ENCODE peak calls at places on chromosome 21, in four cellular contexts. One of them, this sample, is unnamed.

GRCh38 chr21:34284613-34285160 is 79.1 kb upstream of the KCNE2 start:
- DNase-seq in astrocyte: no peak
- DNase-seq in neuronal stem cell: no peak
- DNase-seq in DND-41: no peak
- DNase-seq in this sample: no peak

GRCh38 chr21:25080161-25080560 is 527.1 kb downstream of the MRPL39 start:
- DNase-seq in astrocyte: peak; percentile 85
- DNase-seq in neuronal stem cell: no peak
- DNase-seq in DND-41: no peak
- DNase-seq in this sample: no peak

GRCh38 chr21:28938726-28939125 is 54.0 kb downstream of the LTN1 start:
- DNase-seq in astrocyte: no peak
- DNase-seq in neuronal stem cell: no peak
- DNase-seq in DND-41: no peak
- DNase-seq in this sample: no peak

GRCh38 chr21:43355196-43355924 is 71.6 kb downstream of the SIK1 start:
- DNase-seq in astrocyte: no peak
- DNase-seq in neuronal stem cell: no peak
- DNase-seq in DND-41: no peak
- DNase-seq in this sample: no peak

GRCh38 chr21:43609501-43610340 is 49.6 kb downstream of the HSF2BP start:
- DNase-seq in astrocyte: peak; percentile 80
- DNase-seq in neuronal stem cell: no peak
- DNase-seq in DND-41: no peak
- DNase-seq in this sample: no peak

GRCh38 chr21:26448751-26449150 is 124.3 kb downstream of the CYYR1 start:
- DNase-seq in astrocyte: no peak
- DNase-seq in neuronal stem cell: no peak
- DNase-seq in DND-41: no peak
- DNase-seq in this sample: no peak

GRCh38 chr21:33901421-33902288 is 13.9 kb downstream of the ATP5PO start:
- DNase-seq in astrocyte: peak; percentile 56
- DNase-seq in neuronal stem cell: no peak
- DNase-seq in DND-41: peak; percentile 40
- DNase-seq in this sample: peak; percentile 43

GRCh38 chr21:38468989-38469388 is 29.3 kb downstream of the ERG start:
- DNase-seq in astrocyte: no peak
- DNase-seq in neuronal stem cell: no peak
- DNase-seq in DND-41: no peak
- DNase-seq in this sample: no peak

GRCh38 chr21:27190601-27191000 is 223.7 kb upstream of the ADAMTS5 start:
- DNase-seq in astrocyte: peak; percentile 57
- DNase-seq in neuronal stem cell: no peak
- DNase-seq in DND-41: no peak
- DNase-seq in this sample: no peak

GRCh38 chr21:16330340-16331319 is 600.8 kb downstream of the USP25 start:
- DNase-seq in astrocyte: peak; percentile 62
- DNase-seq in neuronal stem cell: peak; percentile 62
- DNase-seq in DND-41: peak; percentile 36
- DNase-seq in this sample: peak; percentile 64

GRCh38 chr21:32426066-32426465 is 13.6 kb downstream of the EVA1C start:
- DNase-seq in astrocyte: no peak
- DNase-seq in neuronal stem cell: no peak
- DNase-seq in DND-41: no peak
- DNase-seq in this sample: no peak

GRCh38 chr21:43211085-43212071 is 42.6 kb downstream of the CRYAA start:
- DNase-seq in astrocyte: no peak
- DNase-seq in neuronal stem cell: no peak
- DNase-seq in DND-41: no peak
- DNase-seq in this sample: peak; percentile 30

GRCh38 chr21:26127918-26128317 is 42.7 kb downstream of the APP start:
- DNase-seq in astrocyte: peak; percentile 55
- DNase-seq in neuronal stem cell: no peak
- DNase-seq in DND-41: no peak
- DNase-seq in this sample: no peak

GRCh38 chr21:43467785-43468184 is 40.9 kb upstream of the SIK1 start:
- DNase-seq in astrocyte: no peak
- DNase-seq in neuronal stem cell: no peak
- DNase-seq in DND-41: peak; percentile 3
- DNase-seq in this sample: no peak

GRCh38 chr21:33543505-33544129 is 779 bp downstream of the SON start:
- DNase-seq in astrocyte: no peak
- DNase-seq in neuronal stem cell: no peak
- DNase-seq in DND-41: no peak
- DNase-seq in this sample: peak; percentile 86

GRCh38 chr21:34810786-34811185 is 142.0 kb downstream of the CLIC6 start:
- DNase-seq in astrocyte: no peak
- DNase-seq in neuronal stem cell: no peak
- DNase-seq in DND-41: no peak
- DNase-seq in this sample: no peak

GRCh38 chr21:34930971-34931370 is 118.1 kb downstream of the RUNX1 start:
- DNase-seq in astrocyte: peak; percentile 80
- DNase-seq in neuronal stem cell: no peak
- DNase-seq in DND-41: no peak
- DNase-seq in this sample: no peak

GRCh38 chr21:43943512-43944110 is 68.5 kb upstream of the TRAPPC10 start:
- DNase-seq in astrocyte: no peak
- DNase-seq in neuronal stem cell: no peak
- DNase-seq in DND-41: no peak
- DNase-seq in this sample: no peak

GRCh38 chr21:27678511-27678910 is 711.6 kb upstream of the ADAMTS5 start:
- DNase-seq in astrocyte: no peak
- DNase-seq in neuronal stem cell: no peak
- DNase-seq in DND-41: no peak
- DNase-seq in this sample: no peak

GRCh38 chr21:18614327-18614726 is 210.7 kb upstream of the TMPRSS15 start:
- DNase-seq in astrocyte: no peak
- DNase-seq in neuronal stem cell: no peak
- DNase-seq in DND-41: no peak
- DNase-seq in this sample: no peak

GRCh38 chr21:22791986-22792560 is 1793.9 kb downstream of the NCAM2 start:
- DNase-seq in astrocyte: peak; percentile 3
- DNase-seq in neuronal stem cell: peak; percentile 39
- DNase-seq in DND-41: peak; percentile 37
- DNase-seq in this sample: peak; percentile 45

GRCh38 chr21:33855190-33855589 is 60.4 kb downstream of the ATP5PO start:
- DNase-seq in astrocyte: no peak
- DNase-seq in neuronal stem cell: no peak
- DNase-seq in DND-41: no peak
- DNase-seq in this sample: no peak

GRCh38 chr21:21114456-21114855 is 116.2 kb downstream of the NCAM2 start:
- DNase-seq in astrocyte: no peak
- DNase-seq in neuronal stem cell: no peak
- DNase-seq in DND-41: no peak
- DNase-seq in this sample: no peak

GRCh38 chr21:21688877-21689276 is 690.7 kb downstream of the NCAM2 start:
- DNase-seq in astrocyte: peak; percentile 18
- DNase-seq in neuronal stem cell: peak; percentile 29
- DNase-seq in DND-41: peak; percentile 39
- DNase-seq in this sample: peak; percentile 40

GRCh38 chr21:33937931-33938339 is 22.3 kb upstream of the ATP5PO start:
- DNase-seq in astrocyte: no peak
- DNase-seq in neuronal stem cell: no peak
- DNase-seq in DND-41: no peak
- DNase-seq in this sample: no peak

GRCh38 chr21:25441835-25442234 is 165.4 kb downstream of the MRPL39 start:
- DNase-seq in astrocyte: no peak
- DNase-seq in neuronal stem cell: no peak
- DNase-seq in DND-41: no peak
- DNase-seq in this sample: peak; percentile 11

GRCh38 chr21:28106370-28106890 is 886.2 kb downstream of the LTN1 start:
- DNase-seq in astrocyte: no peak
- DNase-seq in neuronal stem cell: no peak
- DNase-seq in DND-41: no peak
- DNase-seq in this sample: no peak

GRCh38 chr21:32624726-32625125 is 12.5 kb upstream of the CFAP298 start:
- DNase-seq in astrocyte: peak; percentile 81
- DNase-seq in neuronal stem cell: no peak
- DNase-seq in DND-41: no peak
- DNase-seq in this sample: no peak

GRCh38 chr21:34621434-34622000 is 6.6 kb upstream of the RCAN1 start:
- DNase-seq in astrocyte: no peak
- DNase-seq in neuronal stem cell: no peak
- DNase-seq in DND-41: no peak
- DNase-seq in this sample: no peak

GRCh38 chr21:20802631-20803260 is 195.5 kb upstream of the NCAM2 start:
- DNase-seq in astrocyte: no peak
- DNase-seq in neuronal stem cell: no peak
- DNase-seq in DND-41: no peak
- DNase-seq in this sample: no peak

GRCh38 chr21:35026617-35027557 is 22.2 kb downstream of the RUNX1 start:
- DNase-seq in astrocyte: peak; percentile 67
- DNase-seq in neuronal stem cell: peak; percentile 21
- DNase-seq in DND-41: peak; percentile 96
- DNase-seq in this sample: no peak

GRCh38 chr21:35395728-35396127 is 346.6 kb upstream of the RUNX1 start:
- DNase-seq in astrocyte: peak; percentile 45
- DNase-seq in neuronal stem cell: no peak
- DNase-seq in DND-41: no peak
- DNase-seq in this sample: no peak

GRCh38 chr21:45114475-45114874 is 40.1 kb downstream of the ADARB1 start:
- DNase-seq in astrocyte: no peak
- DNase-seq in neuronal stem cell: no peak
- DNase-seq in DND-41: no peak
- DNase-seq in this sample: no peak

GRCh38 chr21:45113543-45113942 is 39.2 kb downstream of the ADARB1 start:
- DNase-seq in astrocyte: no peak
- DNase-seq in neuronal stem cell: no peak
- DNase-seq in DND-41: no peak
- DNase-seq in this sample: no peak

GRCh38 chr21:45114072-45114471 is 39.7 kb downstream of the ADARB1 start:
- DNase-seq in astrocyte: no peak
- DNase-seq in neuronal stem cell: no peak
- DNase-seq in DND-41: no peak
- DNase-seq in this sample: no peak

GRCh38 chr21:45116066-45116465 is 41.7 kb downstream of the ADARB1 start:
- DNase-seq in astrocyte: no peak
- DNase-seq in neuronal stem cell: no peak
- DNase-seq in DND-41: no peak
- DNase-seq in this sample: no peak

GRCh38 chr21:45115141-45115540 is 40.8 kb downstream of the ADARB1 start:
- DNase-seq in astrocyte: no peak
- DNase-seq in neuronal stem cell: no peak
- DNase-seq in DND-41: no peak
- DNase-seq in this sample: no peak
- H3K4me1 ChIP-seq in astrocyte: peaks cover under 1% of the 10 kb centered on the region
- H3K4me1 ChIP-seq in neuronal stem cell: no peaks in the 10 kb centered on the region
- H3K4me1 ChIP-seq in DND-41: peaks cover 15% of the 10 kb centered on the region
- H3K4me1 ChIP-seq in this sample: no peaks in the 10 kb centered on the region

DNA sequence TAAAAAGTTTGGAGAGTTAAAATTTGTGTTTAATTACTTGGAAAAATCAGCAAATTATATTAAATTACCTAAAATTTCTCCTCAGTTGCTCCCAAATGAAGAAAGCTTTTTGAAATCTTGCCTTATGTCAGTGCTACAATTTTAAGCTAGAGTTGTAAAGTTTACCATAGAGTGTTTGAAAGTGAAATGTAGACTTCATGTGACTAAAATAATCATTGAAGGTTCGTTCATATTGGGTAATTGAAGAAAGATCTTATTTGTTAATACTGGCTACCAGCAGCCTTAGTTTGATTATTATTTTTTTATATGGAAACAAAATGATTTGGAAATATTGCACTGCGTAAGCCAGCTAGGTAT is 4.4 kb downstream of the DYRK1A start:
- DNase-seq in astrocyte: no peak
- DNase-seq in neuronal stem cell: no peak
- DNase-seq in DND-41: no peak
- DNase-seq in this sample: no peak
- H3K4me3 ChIP-seq in astrocyte: no peak overlapping the region
- H3K4me3 ChIP-seq in neuronal stem cell: no peak overlapping the region
- H3K4me3 ChIP-seq in DND-41: peak overlapping the region; percentile 79
- H3K4me3 ChIP-seq in this sample: no peak overlapping the region

DNA sequence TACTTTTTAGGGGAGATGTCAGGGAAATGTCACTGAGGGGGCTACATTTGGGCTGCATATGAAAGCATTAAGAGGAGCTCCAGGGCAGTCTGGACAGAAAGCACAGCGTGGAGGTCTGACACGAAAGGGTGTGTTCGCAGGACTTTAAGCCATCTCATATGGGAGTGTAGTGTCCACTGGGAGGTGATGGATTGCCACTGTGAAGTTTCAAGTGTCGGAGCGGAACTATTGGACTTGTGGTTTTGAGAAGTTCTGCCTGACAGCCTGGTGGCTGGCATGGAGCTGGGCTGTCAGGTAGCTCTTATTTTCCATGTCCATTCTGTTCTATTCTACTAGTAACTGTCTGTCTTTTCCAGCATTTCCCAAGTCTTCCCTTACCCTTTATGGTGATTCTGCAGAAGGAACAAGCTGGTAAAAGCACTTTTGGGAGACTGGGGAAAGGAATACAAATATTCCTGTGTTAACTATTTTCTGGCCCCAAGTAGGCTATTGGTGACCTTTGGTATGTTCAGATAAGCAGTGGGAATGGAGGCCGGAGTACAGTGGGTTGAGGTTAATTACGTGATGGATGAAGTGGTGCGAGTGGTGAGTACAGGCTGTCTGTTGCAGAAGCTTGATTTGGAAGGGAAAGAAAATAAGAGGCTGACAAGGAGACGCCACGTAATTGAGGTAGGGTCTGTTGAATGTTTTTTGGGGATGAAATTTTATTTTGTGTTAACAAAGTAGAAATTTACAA is 19.3 kb downstream of the B3GALT5 start:
- DNase-seq in astrocyte: no peak
- DNase-seq in neuronal stem cell: no peak
- DNase-seq in DND-41: no peak
- DNase-seq in this sample: no peak
- H3K4me1 ChIP-seq in astrocyte: peaks cover 45% of the 10 kb centered on the region
- H3K4me1 ChIP-seq in neuronal stem cell: peaks cover 3% of the 10 kb centered on the region
- H3K4me1 ChIP-seq in DND-41: no peaks in the 10 kb centered on the region
- H3K4me1 ChIP-seq in this sample: no peaks in the 10 kb centered on the region

DNA sequence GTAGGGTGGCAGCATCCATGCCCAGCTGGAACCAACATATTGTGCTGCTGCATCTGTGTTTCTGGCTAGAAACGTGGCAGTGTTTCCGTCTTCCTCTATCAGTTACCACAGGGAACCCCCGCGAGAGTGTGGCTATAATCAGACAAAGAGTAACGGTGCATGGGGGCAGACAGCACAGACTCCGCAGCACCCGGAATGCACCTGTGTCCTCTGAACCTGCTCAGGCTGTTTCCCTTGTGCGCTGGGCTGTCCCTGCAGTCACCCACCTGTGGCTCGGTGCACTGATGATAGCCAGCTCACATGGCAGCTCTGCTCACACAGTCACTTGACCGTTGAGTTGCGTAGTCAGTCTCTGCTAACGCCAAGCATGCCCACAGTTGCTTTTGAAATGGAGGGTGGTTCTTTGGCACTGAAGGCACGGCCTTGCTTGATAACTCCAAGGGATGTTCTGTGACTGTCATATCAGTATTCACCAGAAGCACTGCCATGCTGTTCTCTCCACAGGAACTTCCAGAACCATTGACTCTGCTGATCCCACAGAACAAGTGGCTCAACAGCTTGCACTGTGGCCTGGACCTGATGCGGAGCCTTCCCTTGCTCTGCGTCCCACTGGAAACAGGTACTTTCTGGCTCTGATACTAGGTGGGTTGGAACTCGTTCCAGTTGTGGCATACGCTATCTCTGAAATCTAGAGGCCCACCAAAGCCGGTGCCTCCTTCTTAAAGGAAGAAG is 11.2 kb upstream of the PCBP3 start:
- DNase-seq in astrocyte: no peak
- DNase-seq in neuronal stem cell: no peak
- DNase-seq in DND-41: no peak
- DNase-seq in this sample: no peak
- H3K4me3 ChIP-seq in astrocyte: no peak overlapping the region
- H3K4me3 ChIP-seq in neuronal stem cell: no peak overlapping the region
- H3K4me3 ChIP-seq in DND-41: no peak overlapping the region
- H3K4me3 ChIP-seq in this sample: no peak overlapping the region

This sample was measured in HAP-1.